ENCODE peak calls at places on chromosomes 11 and 22, in five cellular contexts. E, N, A, M and D are unnamed samples.
A peak's percentile ranks its signal among the peaks of the same experiment; 100 is the strongest.

GRCh38 chr11:111351374-111352081 is 27.5 kb downstream of the POU2AF1 start:
- DNase-seq in E (no peak), M (no peak), A (no peak), N (no peak), D (no peak)

GRCh38 chr22:17472886-17473285 is 90.4 kb upstream of the SLC25A18 start:
- DNase-seq in E (no peak), N (no peak), M (no peak), A (no peak), D (no peak)

GRCh38 chr11:75159081-75159953 is 8.4 kb downstream of the SLCO2B1 start:
- DNase-seq in M (no peak), N (peak; percentile 85), E (no peak), A (no peak), D (no peak)

GRCh38 chr11:110125632-110126031 is 32.4 kb downstream of the ZC3H12C start:
- DNase-seq in N (peak; percentile 44), E (no peak), A (no peak), M (no peak), D (no peak)

GRCh38 chr11:31237819-31238771 is 131.4 kb downstream of the DCDC1 start:
- DNase-seq in E (no peak), A (no peak), N (no peak), M (no peak), D (no peak)

GRCh38 chr11:31874631-31875191 is 63.6 kb upstream of the PAX6 start:
- DNase-seq in E (no peak), A (no peak), M (no peak), N (no peak), D (no peak)

GRCh38 chr11:132844956-132845355 is 687.3 kb downstream of the OPCML start:
- DNase-seq in E (no peak), M (no peak), A (no peak), N (no peak), D (no peak)

GRCh38 chr11:88831303-88831890 is 234.4 kb downstream of the GRM5 start:
- DNase-seq in A (no peak), N (no peak), M (no peak), E (no peak), D (no peak)

GRCh38 chr11:11866203-11866602 is 24.4 kb downstream of the USP47 start:
- DNase-seq in A (peak; percentile 45), E (no peak), M (no peak), N (no peak), D (no peak)

GRCh38 chr22:42233879-42234278 is 36.6 kb downstream of the TCF20 start:
- DNase-seq in M (no peak), A (no peak), E (no peak), N (no peak), D (no peak)

GRCh38 chr11:133999355-133999754 is 42.6 kb upstream of the IGSF9B start:
- DNase-seq in M (no peak), N (no peak), A (no peak), E (no peak), D (no peak)

GRCh38 chr11:88552377-88553029 is 215.0 kb upstream of the CTSC start:
- DNase-seq in E (peak; percentile 48), M (peak; percentile 23), A (peak; percentile 65), N (peak; percentile 39), D (peak; percentile 12)

GRCh38 chr11:67368621-67369020 is 4.8 kb downstream of the CLCF1 start:
- DNase-seq in M (no peak), E (no peak), A (no peak), N (no peak), D (no peak)

GRCh38 chr22:42644422-42645340 is 4.3 kb upstream of the ATP5MGL start:
- DNase-seq in N (no peak), A (no peak), M (no peak), E (no peak), D (no peak)

GRCh38 chr22:46561435-46561905 is 24.1 kb upstream of the CELSR1 start:
- DNase-seq in N (peak; percentile 76), A (peak; percentile 39), E (peak; percentile 87), M (peak; percentile 63), D (peak; percentile 42)

GRCh38 chr11:1878134-1879031 is 13.3 kb downstream of the PRR33 start:
- DNase-seq in N (no peak), A (no peak), M (peak; percentile 69), E (no peak), D (no peak)

GRCh38 chr11:35845860-35846259 is 98.0 kb upstream of the LDLRAD3 start:
- DNase-seq in E (no peak), A (no peak), N (no peak), M (no peak), D (no peak)

GRCh38 chr11:74397531-74398243 is 546 bp downstream of the PGM2L1 start:
- DNase-seq in N (peak; percentile 21), A (peak; percentile 36), E (peak; percentile 48), M (peak; percentile 69), D (no peak)

GRCh38 chr11:113106507-113106906 is 145.3 kb downstream of the NCAM1 start:
- DNase-seq in A (no peak), E (no peak), M (no peak), N (no peak), D (no peak)

GRCh38 chr11:78261367-78261766 is 72.6 kb downstream of the USP35 start:
- DNase-seq in N (no peak), M (no peak), A (no peak), E (no peak), D (no peak)

GRCh38 chr22:39916496-39916895 is 15.6 kb downstream of the GRAP2 start:
- DNase-seq in A (no peak), E (no peak), M (no peak), N (no peak), D (no peak)

GRCh38 chr11:59206635-59207034 is 6.1 kb downstream of the MPEG1 start:
- DNase-seq in M (peak; percentile 34), E (peak; percentile 21), N (peak; percentile 42), A (peak; percentile 32), D (no peak)

GRCh38 chr11:100328626-100329340 is 358.3 kb upstream of the ARHGAP42 start:
- DNase-seq in M (no peak), E (no peak), A (no peak), N (no peak), D (no peak)

GRCh38 chr22:21451545-21452520 is 15.4 kb upstream of the TMEM191C start:
- DNase-seq in E (no peak), A (no peak), M (no peak), N (no peak), D (no peak)

GRCh38 chr11:35751664-35752061 is 89.1 kb downstream of the TRIM44 start:
- DNase-seq in M (no peak), N (no peak), E (no peak), A (no peak), D (no peak)

GRCh38 chr11:23206736-23207336 is 346.6 kb upstream of the CCDC179 start:
- DNase-seq in A (no peak), M (no peak), N (no peak), E (no peak), D (no peak)

GRCh38 chr22:47818496-47818895 is 1056.0 kb downstream of the TBC1D22A start:
- DNase-seq in A (no peak), M (no peak), N (no peak), E (no peak), D (no peak)
- TF ChIP-seq POLR2AphosphoS5 in A (no peak), M (no peak), N (no peak), E (no peak), D (no peak)

GRCh38 chr22:38748487-38749136 is 7.2 kb downstream of the SUN2 start:
- DNase-seq in A (no peak), M (no peak), N (no peak), E (no peak), D (no peak)

GRCh38 chr22:38742176-38742942 is 13.4 kb downstream of the SUN2 start:
- DNase-seq in E (no peak), A (no peak), N (no peak), M (no peak), D (no peak)

GRCh38 chr22:38741576-38741975 is 14.2 kb downstream of the SUN2 start:
- DNase-seq in N (no peak), A (no peak), M (no peak), E (no peak), D (no peak)

GRCh38 chr22:38745676-38746460 is 9.9 kb downstream of the SUN2 start:
- DNase-seq in M (no peak), A (no peak), N (no peak), E (no peak), D (no peak)

DNA sequence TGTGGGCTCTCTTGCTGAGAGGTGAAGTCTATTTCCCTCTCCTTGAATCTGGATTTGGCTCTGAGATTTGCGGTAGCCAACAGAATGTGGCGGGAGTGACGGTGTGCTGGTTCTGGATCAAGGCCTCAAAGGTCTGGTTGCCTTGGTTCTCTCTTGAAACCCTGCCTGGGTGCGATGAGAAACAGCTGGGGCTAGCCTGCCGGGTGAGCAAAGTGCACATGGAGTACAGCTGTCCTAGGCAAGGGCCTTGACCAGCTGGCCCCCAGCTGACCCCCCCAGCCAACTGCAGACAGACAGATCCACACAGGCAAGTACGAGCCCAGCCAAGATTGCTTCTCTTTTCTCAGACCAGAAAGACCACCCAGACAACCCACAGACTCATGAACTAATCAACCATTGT is 10.8 kb downstream of the SUN2 start:
- DNase-seq in N (no peak), E (no peak), M (no peak), A (no peak), D (no peak)
- TF ChIP-seq ZBTB33 in N (peak; percentile 93), E (no peak), M (no peak), A (no peak), D (no peak)

GRCh38 chr11:71396548-71397123 is 51.6 kb downstream of the DHCR7 start:
- DNase-seq in N (no peak), A (no peak), E (no peak), M (no peak), D (no peak)

GRCh38 chr11:71397328-71397860 is 50.8 kb downstream of the DHCR7 start:
- DNase-seq in E (no peak), M (no peak), N (no peak), A (no peak), D (no peak)

GRCh38 chr11:71397961-71398360 is 50.2 kb downstream of the DHCR7 start:
- DNase-seq in N (no peak), A (no peak), M (no peak), E (no peak), D (no peak)

GRCh38 chr11:71402878-71403277 is 45.3 kb downstream of the DHCR7 start:
- DNase-seq in A (no peak), E (no peak), M (no peak), N (no peak), D (no peak)

DNA sequence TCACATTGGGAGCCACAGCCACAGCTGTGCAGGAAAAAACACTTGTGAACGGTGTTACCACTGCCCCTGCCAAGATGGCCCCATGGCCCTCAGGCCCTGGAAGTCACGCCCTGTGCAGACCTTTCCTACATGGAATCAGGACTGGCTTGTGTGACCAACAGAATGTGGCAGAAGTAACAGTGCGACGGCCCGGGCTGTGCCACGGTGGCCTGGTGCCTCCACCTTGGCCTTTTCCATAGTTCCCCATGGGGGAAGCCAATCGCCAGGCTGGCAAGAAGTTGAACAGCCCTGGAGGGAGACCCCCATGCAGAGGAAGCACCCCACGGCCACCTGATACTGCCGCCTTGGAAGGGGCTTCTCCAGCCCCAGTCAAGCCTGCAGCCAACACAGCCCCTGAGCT is 48.0 kb downstream of the DHCR7 start:
- DNase-seq in E (no peak), M (no peak), N (no peak), A (no peak), D (no peak)
- TF ChIP-seq POLR2AphosphoS5 in E (no peak), M (no peak), N (no peak), A (no peak), D (no peak)

DNA sequence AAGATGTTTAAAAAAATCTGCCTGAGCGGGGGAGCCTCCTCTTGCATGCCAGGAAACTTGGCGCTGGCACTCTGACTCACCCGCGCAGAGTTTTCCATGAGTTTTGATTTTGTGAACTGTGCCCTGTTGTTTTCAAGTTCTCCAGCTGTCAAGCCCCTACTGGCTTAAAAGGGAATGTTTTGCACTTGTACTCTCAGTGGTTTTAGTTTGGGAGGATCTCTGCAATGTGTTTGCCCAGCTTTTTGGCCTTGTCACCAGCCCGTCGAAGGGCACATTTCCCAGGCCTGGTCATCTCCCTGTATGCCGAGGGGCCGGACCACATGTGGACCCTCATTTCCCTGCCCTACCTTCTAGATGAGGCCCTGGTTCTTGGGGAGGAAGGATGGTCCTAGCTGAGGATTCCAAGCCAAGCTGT is 12.2 kb downstream of the MRGPRF start:
- DNase-seq in E (peak; percentile 27), N (peak; percentile 57), M (peak; percentile 60), A (no peak), D (no peak)
- TF ChIP-seq ZBTB33 in E (no peak), N (no peak), M (no peak), A (no peak), D (no peak)